ENCODE peak calls at places on chromosome 5, in four cellular contexts. O is breast epithelium, N is adrenal gland, R is heart left ventricle. E is an unnamed sample.
A peak's percentile ranks its signal among the peaks of the same experiment; 100 is the strongest.

GRCh38 chr5:50547303-50547702 is 106.2 kb upstream of the EMB start:
- DNase-seq in O (no peak), N (no peak), R (no peak), E (no peak)

GRCh38 chr5:181041043-181041442 is 977 bp downstream of the BTNL9 start:
- DNase-seq in R (no peak), N (no peak), O (no peak), E (no peak)

GRCh38 chr5:138770977-138771376 is 17.8 kb downstream of the CTNNA1 start:
- DNase-seq in O (no peak), N (no peak), R (no peak), E (no peak)

GRCh38 chr5:88799976-88800375 is 83.0 kb downstream of the MEF2C start:
- DNase-seq in R (no peak), N (no peak), O (no peak), E (no peak)

GRCh38 chr5:78504726-78505431 is 143.7 kb downstream of the LHFPL2 start:
- DNase-seq in R (peak; percentile 91), O (peak; percentile 86), N (peak; percentile 96), E (no peak)

GRCh38 chr5:80283360-80283759 is 27.5 kb upstream of the SERINC5 start:
- DNase-seq in R (no peak), O (no peak), N (no peak), E (no peak)

GRCh38 chr5:63245271-63245670 is 666.7 kb downstream of the LRRC70 start:
- DNase-seq in O (no peak), R (no peak), N (no peak), E (no peak)

GRCh38 chr5:179732918-179733763 is 519 bp downstream of the MAML1 start:
- DNase-seq in R (peak; percentile 30), O (peak; percentile 25), N (peak; percentile 67), E (peak; percentile 63)

GRCh38 chr5:16536246-16536645 is 70.6 kb upstream of the ZNF622 start:
- DNase-seq in O (no peak), R (no peak), N (no peak), E (no peak)

GRCh38 chr5:112614285-112614684 is 123.4 kb upstream of the APC start:
- DNase-seq in N (no peak), O (no peak), R (no peak), E (no peak)

GRCh38 chr5:94243612-94244011 is 374.8 kb downstream of the KIAA0825 start:
- DNase-seq in N (no peak), R (no peak), O (no peak), E (no peak)

GRCh38 chr5:114360816-114361723 is 800 bp upstream of the KCNN2 start:
- DNase-seq in R (peak; percentile 49), N (peak; percentile 72), O (no peak), E (peak; percentile 75)

GRCh38 chr5:149355688-149356087 is 2.2 kb upstream of the PCYOX1L start:
- DNase-seq in N (no peak), O (no peak), R (no peak), E (no peak)

GRCh38 chr5:33688041-33688980 is 203.5 kb downstream of the ADAMTS12 start:
- DNase-seq in R (peak; percentile 21), N (no peak), O (no peak), E (no peak)

GRCh38 chr5:177416334-177416733 is 7.0 kb upstream of the F12 start:
- DNase-seq in R (no peak), O (no peak), N (no peak), E (no peak)

GRCh38 chr5:69295088-69295754 is 37.4 kb downstream of the CCDC125 start:
- DNase-seq in N (no peak), R (no peak), O (no peak), E (no peak)

GRCh38 chr5:6638236-6638635 is 5.0 kb downstream of the SRD5A1 start:
- DNase-seq in R (no peak), O (no peak), N (no peak), E (no peak)

GRCh38 chr5:61894046-61894445 is 412.0 kb upstream of the KIF2A start:
- DNase-seq in R (no peak), O (no peak), N (no peak), E (no peak)

GRCh38 chr5:74957029-74957781 is 91.0 kb upstream of the FAM169A start:
- DNase-seq in R (no peak), N (no peak), O (no peak), E (no peak)

GRCh38 chr5:59732806-59733205 is 160.7 kb downstream of the PDE4D start:
- DNase-seq in N (no peak), O (no peak), R (no peak), E (no peak)

GRCh38 chr5:125043781-125044391 is 297.4 kb upstream of the ZNF608 start:
- DNase-seq in O (peak; percentile 80), N (peak; percentile 89), R (peak; percentile 86), E (peak; percentile 93)

GRCh38 chr5:102971693-102972293 is 148.1 kb downstream of the GIN1 start:
- DNase-seq in O (no peak), N (no peak), R (no peak), E (no peak)

DNA sequence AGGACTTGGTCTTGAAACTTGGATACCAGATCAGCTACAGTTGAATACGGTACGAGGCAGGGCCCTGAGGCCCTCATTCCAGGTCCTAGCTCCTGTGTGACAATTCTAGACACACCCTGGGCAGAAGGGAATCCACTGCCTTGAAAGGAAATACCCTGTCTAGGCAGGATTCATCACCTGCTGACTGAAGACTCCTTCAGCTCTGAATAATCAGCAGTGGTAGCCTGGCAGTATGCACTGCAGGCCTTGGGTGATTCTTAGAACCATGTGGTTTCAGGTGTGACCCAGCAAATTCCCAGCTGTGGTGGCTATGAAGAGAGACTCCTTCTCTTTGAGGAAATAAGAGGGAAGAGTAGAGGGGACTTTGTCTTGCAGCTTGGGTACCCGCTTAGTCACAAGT is 17.2 kb upstream of the EFNA5 start:
- DNase-seq in O (no peak), N (no peak), R (no peak), E (no peak)
- H3K4me1 ChIP-seq in O (no peaks in the 10 kb centered on the region), N (no peaks in the 10 kb centered on the region), R (no peaks in the 10 kb centered on the region), E (no peaks in the 10 kb centered on the region)

DNA sequence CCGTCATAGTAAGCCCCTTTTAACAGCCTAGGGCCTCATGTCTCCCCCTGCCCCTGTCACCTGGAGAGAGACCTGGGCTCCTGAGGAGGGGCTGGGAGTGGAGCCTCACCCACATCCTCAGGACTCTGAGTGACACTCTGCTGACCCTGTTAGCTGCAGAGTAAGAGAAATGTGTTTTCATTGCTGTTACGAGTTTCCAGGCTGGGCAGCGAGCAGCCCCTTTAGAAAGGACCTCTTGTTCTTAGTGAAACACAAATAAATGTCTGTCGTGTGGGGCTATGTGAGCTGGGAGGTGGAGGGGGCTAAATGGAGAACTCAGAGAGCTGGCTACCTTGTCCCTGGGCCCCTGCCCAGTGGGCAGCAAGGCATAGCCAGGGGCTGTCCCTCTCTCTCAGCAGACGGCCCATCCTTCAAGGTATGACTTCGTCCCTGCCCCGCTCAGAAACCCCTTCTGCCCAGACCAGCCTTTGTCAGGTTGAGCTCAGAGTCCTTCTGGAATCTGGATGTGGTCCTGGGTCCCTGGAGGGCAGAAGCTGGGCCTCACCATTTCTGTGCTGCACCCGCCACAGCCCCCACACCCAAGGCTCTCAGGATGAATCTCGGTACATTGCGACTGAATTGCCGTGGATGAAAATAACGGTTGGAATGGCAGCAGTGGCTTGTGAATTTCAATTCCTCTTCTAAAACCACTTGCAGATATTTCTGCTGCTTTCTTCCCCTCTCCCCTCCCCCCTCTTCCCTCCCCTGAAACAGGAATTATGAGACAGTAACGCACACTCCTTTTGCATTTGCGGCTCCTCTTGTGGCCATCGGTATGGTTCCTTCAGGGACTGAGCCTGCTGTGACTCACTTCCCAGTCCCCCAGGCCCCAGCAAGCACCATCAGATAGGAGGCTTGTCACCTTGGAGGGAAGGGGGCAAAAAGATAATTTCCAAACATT is 10.0 kb downstream of the DCANP1 start:
- DNase-seq in N (peak; percentile 47), O (peak; percentile 16), R (no peak), E (no peak)
- H3K27ac ChIP-seq in N (no peak overlapping the region), O (no peak overlapping the region), R (no peak overlapping the region), E (no peak overlapping the region)

GRCh38 chr5:140632366-140633080 is 452 bp downstream of the CD14 start:
- DNase-seq in O (peak; percentile 59), R (peak; percentile 52), N (peak; percentile 81), E (peak; percentile 81)
- TF ChIP-seq POLR2A in O (no peak), R (no peak), N (peak; percentile 3), E (peak; percentile 10)

GRCh38 chr5:175652741-175653663 is 4.9 kb upstream of the HRH2 start:
- DNase-seq in N (no peak), O (no peak), R (no peak), E (no peak)
- H3K4me1 ChIP-seq in N (no peaks in the 10 kb centered on the region), O (no peaks in the 10 kb centered on the region), R (no peaks in the 10 kb centered on the region), E (no peaks in the 10 kb centered on the region)